ENCODE peak calls at places on chromosomes 1 and 21, in five cellular contexts. O is GM04504; F is activated T-helper 1 cell treated with anti-CD3 and anti-CD28 coated beads, Interleukin-2, amount 50 U/mL, for 16 hours; R is HEK293T; E is stimulated activated effector memory CD8-positive, alpha-beta T cell treated with anti-CD3 and anti-CD28 coated beads, Interleukin-12 subunit alpha, Interleukin-12 subunit beta, amount 100 ng/mL, for 72 hours. U is an unnamed sample.

GRCh38 chr1:47839460-47839760 is 157.8 kb downstream of the TRABD2B start:
- DNase-seq in O (no peak), F (no peak), R (no peak), E (no peak), U (no peak)

GRCh38 chr1:201739492-201740085 is 89.4 kb upstream of the IPO9 start:
- DNase-seq in O (no peak), F (peak; percentile 12), R (peak; percentile 82), E (peak; percentile 62), U (peak; percentile 79)

GRCh38 chr1:78688701-78689100 is 39.1 kb downstream of the IFI44 start:
- DNase-seq in O (peak; percentile 33), F (no peak), R (peak; percentile 20), E (no peak), U (no peak)

GRCh38 chr1:56508523-56508983 is 70.8 kb downstream of the PLPP3 start:
- DNase-seq in O (no peak), F (no peak), R (no peak), E (no peak), U (peak; percentile 99)

GRCh38 chr21:44687671-44688070 is 5.7 kb upstream of the KRTAP12-1 start:
- DNase-seq in O (no peak), F (no peak), R (no peak), E (no peak), U (no peak)

GRCh38 chr1:31793586-31794285 is 22.1 kb downstream of the SPOCD1 start:
- DNase-seq in O (no peak), F (no peak), R (no peak), E (no peak), U (no peak)

GRCh38 chr1:17059391-17060128 is 5.7 kb upstream of the SDHB start:
- DNase-seq in O (peak; percentile 37), F (no peak), R (peak; percentile 76), E (peak; percentile 63), U (peak; percentile 64)

GRCh38 chr21:38913120-38913975 is 107.6 kb downstream of the ETS2 start:
- DNase-seq in O (no peak), F (no peak), R (peak; percentile 31), E (no peak), U (peak; percentile 99)

GRCh38 chr21:37550618-37551405 is 184.2 kb downstream of the DYRK1A start:
- DNase-seq in O (no peak), F (no peak), R (no peak), E (no peak), U (no peak)

GRCh38 chr1:69312055-69312732 is 255.5 kb upstream of the LRRC7 start:
- DNase-seq in O (no peak), F (no peak), R (no peak), E (no peak), U (no peak)

GRCh38 chr1:56258395-56258794 is 321.0 kb downstream of the PLPP3 start:
- DNase-seq in O (no peak), F (no peak), R (no peak), E (no peak), U (no peak)

U was measured in small intestine.